ENCODE peak calls at places on chromosomes 2 and 18, in four cellular contexts. One of them, this sample, is unnamed. For H3K4me1, the result is how much of the 10 kb centered on the place peaks cover.

GRCh38 chr18:74373428-74373827 is 57.8 kb downstream of the C18orf63 start:
- DNase-seq in GM23338: no peak
- DNase-seq in H1: no peak
- DNase-seq in GM23248: no peak
- DNase-seq in this sample: no peak

GRCh38 chr18:79754831-79755351 is 42.8 kb upstream of the KCNG2 start:
- DNase-seq in GM23248: no peak
- DNase-seq in H1: no peak
- DNase-seq in GM23338: no peak
- DNase-seq in this sample: no peak

GRCh38 chr2:126831234-126832005 is 67.3 kb upstream of the TEX51 start:
- DNase-seq in H1: no peak
- DNase-seq in GM23248: no peak
- DNase-seq in GM23338: no peak
- DNase-seq in this sample: peak

GRCh38 chr2:200302940-200303727 is 3.4 kb upstream of the SPATS2L start:
- DNase-seq in GM23248: peak
- DNase-seq in GM23338: no peak
- DNase-seq in H1: no peak
- DNase-seq in this sample: no peak

GRCh38 chr2:197286805-197287595 is 23.6 kb downstream of the ANKRD44 start:
- DNase-seq in GM23338: no peak
- DNase-seq in H1: no peak
- DNase-seq in GM23248: peak
- DNase-seq in this sample: no peak

GRCh38 chr2:2291500-2292260 is 39.4 kb downstream of the MYT1L start:
- DNase-seq in GM23338: peak
- DNase-seq in H1: peak
- DNase-seq in GM23248: peak
- DNase-seq in this sample: peak

GRCh38 chr2:100976634-100977391 is 25.3 kb upstream of the RPL31 start:
- DNase-seq in H1: no peak
- DNase-seq in GM23248: no peak
- DNase-seq in GM23338: no peak
- DNase-seq in this sample: no peak

GRCh38 chr2:176003958-176004357 is 1.9 kb upstream of the LNPK start:
- DNase-seq in GM23248: no peak
- DNase-seq in GM23338: no peak
- DNase-seq in H1: no peak
- DNase-seq in this sample: no peak

GRCh38 chr2:123993728-123994323 is 31.3 kb upstream of the CNTNAP5 start:
- DNase-seq in H1: peak
- DNase-seq in GM23338: peak
- DNase-seq in GM23248: peak
- DNase-seq in this sample: peak

GRCh38 chr2:120873958-120874357 is 138.3 kb downstream of the GLI2 start:
- DNase-seq in GM23338: no peak
- DNase-seq in H1: no peak
- DNase-seq in GM23248: no peak
- DNase-seq in this sample: no peak

GRCh38 chr2:150486539-150487484 is 655 bp downstream of the RND3 start:
- DNase-seq in H1: peak
- DNase-seq in GM23248: peak
- DNase-seq in GM23338: peak
- DNase-seq in this sample: no peak

GRCh38 chr2:65232636-65233035 is 5.0 kb downstream of the ACTR2 start:
- DNase-seq in GM23338: no peak
- DNase-seq in H1: no peak
- DNase-seq in GM23248: peak
- DNase-seq in this sample: no peak

GRCh38 chr2:70570041-70570661 is 16.5 kb upstream of the TGFA start:
- DNase-seq in H1: no peak
- DNase-seq in GM23248: peak
- DNase-seq in GM23338: peak
- DNase-seq in this sample: peak

GRCh38 chr2:219627105-219628100 is at the start of gene SLC4A3:
- DNase-seq in GM23338: peak
- DNase-seq in GM23248: peak
- DNase-seq in H1: peak
- DNase-seq in this sample: peak

GRCh38 chr2:43943323-43943722 is 52.5 kb downstream of the LRPPRC start:
- DNase-seq in H1: no peak
- DNase-seq in GM23338: peak
- DNase-seq in GM23248: no peak
- DNase-seq in this sample: no peak

GRCh38 chr18:37729715-37730114 is 164.1 kb upstream of the CELF4 start:
- DNase-seq in GM23248: no peak
- DNase-seq in H1: no peak
- DNase-seq in GM23338: no peak
- DNase-seq in this sample: no peak

GRCh38 chr18:77645170-77645872 is 395.7 kb downstream of the GALR1 start:
- DNase-seq in H1: no peak
- DNase-seq in GM23338: no peak
- DNase-seq in GM23248: no peak
- DNase-seq in this sample: no peak

GRCh38 chr2:27186613-27187345 is 25.1 kb upstream of the ATRAID start:
- DNase-seq in GM23248: no peak
- DNase-seq in GM23338: no peak
- DNase-seq in H1: no peak
- DNase-seq in this sample: no peak

GRCh38 chr2:4029081-4029480 is 325.7 kb downstream of the DCDC2C start:
- DNase-seq in GM23338: no peak
- DNase-seq in H1: no peak
- DNase-seq in GM23248: no peak
- DNase-seq in this sample: no peak

GRCh38 chr2:231123362-231123898 is 1.4 kb downstream of the HTR2B start:
- DNase-seq in H1: no peak
- DNase-seq in GM23248: no peak
- DNase-seq in GM23338: peak
- DNase-seq in this sample: no peak

GRCh38 chr2:134410006-134410405 is 156.1 kb downstream of the MGAT5 start:
- DNase-seq in GM23338: no peak
- DNase-seq in H1: no peak
- DNase-seq in GM23248: no peak
- DNase-seq in this sample: no peak
- H3K4me1 ChIP-seq in GM23338: under half
- H3K4me1 ChIP-seq in H1: under half
- H3K4me1 ChIP-seq in GM23248: half or more
- H3K4me1 ChIP-seq in this sample: under half

GRCh38 chr2:6926071-6926732 is 9.0 kb downstream of the RNF144A start:
- DNase-seq in H1: peak
- DNase-seq in GM23338: no peak
- DNase-seq in GM23248: no peak
- DNase-seq in this sample: no peak
- H3K4me1 ChIP-seq in H1: under half
- H3K4me1 ChIP-seq in GM23338: under half
- H3K4me1 ChIP-seq in GM23248: under half
- H3K4me1 ChIP-seq in this sample: under half

GRCh38 chr2:6922201-6922656 is 5.0 kb downstream of the RNF144A start:
- DNase-seq in H1: no peak
- DNase-seq in GM23248: peak
- DNase-seq in GM23338: peak
- DNase-seq in this sample: no peak

GRCh38 chr2:6919912-6920905 is 3.0 kb downstream of the RNF144A start:
- DNase-seq in H1: no peak
- DNase-seq in GM23338: peak
- DNase-seq in GM23248: no peak
- DNase-seq in this sample: no peak

GRCh38 chr2:6924101-6924917 is 7.1 kb downstream of the RNF144A start:
- DNase-seq in H1: peak
- DNase-seq in GM23248: no peak
- DNase-seq in GM23338: no peak
- DNase-seq in this sample: no peak

GRCh38 chr2:6923319-6923718 is 6.1 kb downstream of the RNF144A start:
- DNase-seq in H1: no peak
- DNase-seq in GM23338: no peak
- DNase-seq in GM23248: no peak
- DNase-seq in this sample: no peak

DNA sequence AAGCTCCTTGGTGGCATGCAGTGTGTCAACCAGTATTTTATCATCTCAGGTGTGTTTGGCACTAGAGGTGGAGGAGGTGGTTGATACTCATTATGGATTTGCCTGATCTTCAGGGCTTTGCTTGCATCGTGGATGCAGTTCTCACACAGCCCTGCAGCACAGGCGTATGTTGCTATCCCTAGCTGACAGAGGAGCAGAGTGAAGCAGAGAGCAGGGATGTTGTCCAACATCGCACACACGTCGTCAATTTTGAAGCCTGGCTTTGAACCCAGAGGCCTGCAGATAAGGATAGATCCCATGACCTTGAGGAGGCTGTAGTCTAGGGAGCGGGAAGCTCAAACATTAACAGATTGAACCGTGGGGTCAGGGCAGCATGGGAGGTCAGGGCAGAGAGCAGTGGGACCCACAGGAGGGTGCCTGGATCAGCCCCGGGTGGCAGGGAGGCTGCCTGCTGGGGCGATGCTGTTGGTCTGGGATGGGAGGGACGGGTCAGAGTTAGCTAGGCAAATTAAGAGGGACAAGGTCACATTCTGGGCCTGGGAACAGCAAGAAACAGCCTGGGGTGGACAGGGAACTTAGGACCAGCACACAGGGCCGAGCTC is 4.2 kb downstream of the RNF144A start:
- DNase-seq in H1: no peak
- DNase-seq in GM23338: no peak
- DNase-seq in GM23248: no peak
- DNase-seq in this sample: no peak
- H3K4me1 ChIP-seq in H1: under half
- H3K4me1 ChIP-seq in GM23338: under half
- H3K4me1 ChIP-seq in GM23248: under half
- H3K4me1 ChIP-seq in this sample: under half

GRCh38 chr2:25980951-25981350 is 1.3 kb downstream of the KIF3C start:
- DNase-seq in GM23248: no peak
- DNase-seq in H1: no peak
- DNase-seq in GM23338: no peak
- DNase-seq in this sample: no peak
- H3K4me1 ChIP-seq in GM23248: under half
- H3K4me1 ChIP-seq in H1: under half
- H3K4me1 ChIP-seq in GM23338: under half
- H3K4me1 ChIP-seq in this sample: under half

DNA sequence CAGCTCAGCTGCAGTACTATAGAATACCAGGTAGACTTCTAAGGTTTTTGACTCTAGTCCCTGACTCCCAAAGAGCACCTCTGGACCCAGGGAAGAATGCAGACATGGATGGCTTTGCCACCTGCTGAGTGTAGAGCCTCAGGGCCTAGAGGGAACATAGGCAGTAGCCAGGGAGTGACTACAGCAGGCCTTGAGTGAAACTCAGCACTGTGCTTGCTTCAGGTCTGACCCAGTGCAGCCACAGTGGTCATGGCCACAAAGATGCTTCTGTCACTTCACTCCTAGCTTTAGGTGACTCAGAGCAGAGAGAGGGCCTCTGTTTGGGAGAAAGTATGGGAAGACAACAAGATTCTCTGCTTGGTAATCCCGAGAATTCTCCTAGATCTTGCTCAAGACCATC is 162.2 kb upstream of the ITGA4 start:
- DNase-seq in GM23248: no peak
- DNase-seq in H1: no peak
- DNase-seq in GM23338: no peak
- DNase-seq in this sample: no peak
- H3K4me1 ChIP-seq in GM23248: under half
- H3K4me1 ChIP-seq in H1: under half
- H3K4me1 ChIP-seq in GM23338: under half
- H3K4me1 ChIP-seq in this sample: under half

GRCh38 chr2:10345126-10345525 is 42.4 kb downstream of the HPCAL1 start:
- DNase-seq in GM23248: no peak
- DNase-seq in H1: no peak
- DNase-seq in GM23338: no peak
- DNase-seq in this sample: no peak

GRCh38 chr2:10347559-10347941 is 44.8 kb downstream of the HPCAL1 start:
- DNase-seq in GM23338: no peak
- DNase-seq in H1: no peak
- DNase-seq in GM23248: no peak
- DNase-seq in this sample: no peak

GRCh38 chr2:10345813-10346212 is 43.1 kb downstream of the HPCAL1 start:
- DNase-seq in GM23338: no peak
- DNase-seq in GM23248: no peak
- DNase-seq in H1: no peak
- DNase-seq in this sample: no peak

GRCh38 chr2:10344105-10345066 is 41.7 kb downstream of the HPCAL1 start:
- DNase-seq in H1: no peak
- DNase-seq in GM23248: peak
- DNase-seq in GM23338: no peak
- DNase-seq in this sample: no peak

DNA sequence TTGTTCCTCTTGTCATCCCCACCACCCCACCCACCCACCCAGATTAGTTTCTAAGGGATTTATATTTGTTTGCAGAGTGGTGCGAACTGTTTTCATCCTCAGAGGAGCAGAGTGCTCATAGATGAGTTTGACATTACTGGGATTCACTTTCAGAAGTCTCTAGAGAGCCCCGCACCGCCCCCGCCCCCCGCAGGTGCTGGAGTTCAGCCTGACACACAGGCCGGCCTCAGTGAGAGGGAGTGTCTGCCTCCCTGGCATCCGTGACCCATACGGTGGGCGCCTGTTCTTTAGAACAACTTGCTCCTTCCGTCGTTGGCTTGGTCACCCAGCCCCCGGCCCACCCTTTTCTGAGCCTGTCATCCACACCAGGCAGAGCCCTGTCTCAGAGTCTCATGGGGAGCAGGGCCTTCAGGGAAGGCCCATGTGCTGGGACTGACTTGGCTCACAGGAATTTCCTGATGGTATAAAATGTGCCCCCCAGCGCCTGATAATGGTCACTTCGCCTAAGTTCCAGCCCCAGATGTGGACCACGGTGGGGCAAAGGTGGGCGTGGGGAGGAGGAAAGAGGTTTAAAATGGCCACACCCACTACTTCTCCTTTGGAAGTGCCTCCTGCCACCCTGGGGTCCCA is 44.3 kb downstream of the HPCAL1 start:
- DNase-seq in GM23248: no peak
- DNase-seq in H1: no peak
- DNase-seq in GM23338: peak
- DNase-seq in this sample: no peak
- H3K4me1 ChIP-seq in GM23248: under half
- H3K4me1 ChIP-seq in H1: under half
- H3K4me1 ChIP-seq in GM23338: under half
- H3K4me1 ChIP-seq in this sample: under half

GRCh38 chr2:30424231-30424630 is 22.8 kb upstream of the LCLAT1 start:
- DNase-seq in H1: no peak
- DNase-seq in GM23248: peak
- DNase-seq in GM23338: no peak
- DNase-seq in this sample: no peak
- H3K4me1 ChIP-seq in H1: under half
- H3K4me1 ChIP-seq in GM23248: under half
- H3K4me1 ChIP-seq in GM23338: under half
- H3K4me1 ChIP-seq in this sample: under half